ENCODE peak calls at places on chromosomes 1 and 21, in nine cellular contexts. P is Caki2; R is pulmonary artery endothelial cell; T is HuH-7.5; N is COR-L47; W is cardiac muscle cell; B is stimulated activated CD8-positive, alpha-beta memory T cell treated with anti-CD3 and anti-CD28 coated beads, Interleukin-4, amount 100 ng/mL, for 4 hours; L is lung; V is GM23248. M is an unnamed sample.

GRCh38 chr1:89918127-89918793 is 76.7 kb upstream of the ZNF326 start:
- DNase-seq in P (no peak), R (no peak), T (no peak), N (no peak), W (no peak), B (no peak), L (no peak), V (peak; percentile 51), M (no peak)

GRCh38 chr1:47692196-47692595 is 254.4 kb downstream of the FOXD2 start:
- DNase-seq in P (no peak), R (no peak), T (no peak), N (no peak), W (no peak), B (no peak), L (peak; percentile 9), V (no peak), M (no peak)

GRCh38 chr1:167905182-167905581 is 8.8 kb downstream of the ADCY10 start:
- DNase-seq in P (no peak), R (no peak), T (no peak), N (no peak), W (peak; percentile 61), B (no peak), L (no peak), V (no peak), M (no peak)

GRCh38 chr1:60826320-60827094 is 255.9 kb upstream of the NFIA start:
- DNase-seq in P (no peak), R (no peak), T (no peak), N (no peak), W (no peak), B (no peak), L (no peak), V (no peak), M (no peak)

GRCh38 chr1:115748396-115749130 is 20.0 kb downstream of the CASQ2 start:
- DNase-seq in P (peak; percentile 75), R (no peak), T (no peak), N (peak; percentile 6), W (peak; percentile 64), B (no peak), L (no peak), V (peak; percentile 65), M (peak; percentile 16)

GRCh38 chr1:211118407-211119102 is 15.4 kb downstream of the KCNH1 start:
- DNase-seq in P (peak; percentile 3), R (no peak), T (no peak), N (no peak), W (no peak), B (no peak), L (no peak), V (peak; percentile 30), M (no peak)

GRCh38 chr21:26405735-26406361 is 167.2 kb downstream of the CYYR1 start:
- DNase-seq in P (peak; percentile 91), R (no peak), T (no peak), N (no peak), W (peak; percentile 83), B (no peak), L (no peak), V (peak; percentile 89), M (peak; percentile 4)

GRCh38 chr1:153783233-153784190 is 8.3 kb downstream of the SLC27A3 start:
- DNase-seq in P (peak; percentile 90), R (peak; percentile 61), T (peak; percentile 98), N (peak; percentile 85), W (peak; percentile 94), B (peak; percentile 78), L (peak; percentile 88), V (peak; percentile 96), M (peak; percentile 95)

GRCh38 chr1:44108241-44108640 is 10.4 kb upstream of the KLF17 start:
- DNase-seq in P (no peak), R (no peak), T (no peak), N (no peak), W (peak; percentile 57), B (no peak), L (no peak), V (peak; percentile 61), M (no peak)

GRCh38 chr21:32748529-32748928 is 20.7 kb upstream of the SYNJ1 start:
- DNase-seq in P (no peak), R (no peak), T (no peak), N (no peak), W (no peak), B (no peak), L (no peak), V (no peak), M (no peak)

GRCh38 chr1:51686450-51686849 is 69.6 kb downstream of the OSBPL9 start:
- DNase-seq in P (no peak), R (no peak), T (no peak), N (no peak), W (no peak), B (no peak), L (no peak), V (peak; percentile 89), M (no peak)

GRCh38 chr21:20811702-20812101 is 186.5 kb upstream of the NCAM2 start:
- DNase-seq in P (no peak), R (no peak), T (no peak), N (no peak), W (no peak), B (no peak), L (no peak), V (no peak), M (no peak)

GRCh38 chr1:110896090-110896489 is 23.1 kb downstream of the CD53 start:
- DNase-seq in P (no peak), R (no peak), T (no peak), N (no peak), W (no peak), B (no peak), L (no peak), V (no peak), M (no peak)

GRCh38 chr1:7536891-7537591 is 234.1 kb upstream of the VAMP3 start:
- DNase-seq in P (no peak), R (no peak), T (no peak), N (peak; percentile 29), W (no peak), B (no peak), L (no peak), V (no peak), M (no peak)

GRCh38 chr1:59071289-59071688 is 225.6 kb upstream of the FGGY start:
- DNase-seq in P (no peak), R (no peak), T (no peak), N (peak; percentile 80), W (no peak), B (no peak), L (no peak), V (no peak), M (no peak)